ENCODE peak calls at places on chromosomes 6 and 20, in eight cellular contexts. One of them, this sample, is unnamed.
A peak's percentile ranks its signal among the peaks of the same experiment; 100 is the strongest.

GRCh38 chr20:3869839-3870634 is 19.1 kb upstream of the PANK2 start:
- DNase-seq in heart right ventricle: no peak
- DNase-seq in Calu3: no peak
- DNase-seq in mucosa of descending colon: no peak
- DNase-seq in GM13977: no peak
- DNase-seq in cardiac muscle cell: no peak
- DNase-seq in astrocyte of the spinal cord: no peak
- DNase-seq in fibroblast of villous mesenchyme: no peak
- DNase-seq in this sample: no peak

GRCh38 chr6:40779399-40779798 is 192.2 kb upstream of the LRFN2 start:
- DNase-seq in cardiac muscle cell: no peak
- DNase-seq in Calu3: no peak
- DNase-seq in GM13977: no peak
- DNase-seq in astrocyte of the spinal cord: peak; percentile 50
- DNase-seq in heart right ventricle: no peak
- DNase-seq in fibroblast of villous mesenchyme: peak; percentile 22
- DNase-seq in mucosa of descending colon: no peak
- DNase-seq in this sample: peak; percentile 21

GRCh38 chr20:55067158-55067825 is 591.9 kb downstream of the DOK5 start:
- DNase-seq in fibroblast of villous mesenchyme: no peak
- DNase-seq in GM13977: no peak
- DNase-seq in Calu3: no peak
- DNase-seq in mucosa of descending colon: no peak
- DNase-seq in heart right ventricle: no peak
- DNase-seq in astrocyte of the spinal cord: peak; percentile 6
- DNase-seq in cardiac muscle cell: no peak
- DNase-seq in this sample: no peak

GRCh38 chr6:89032599-89032998 is 48.0 kb upstream of the PNRC1 start:
- DNase-seq in mucosa of descending colon: no peak
- DNase-seq in heart right ventricle: no peak
- DNase-seq in cardiac muscle cell: peak; percentile 56
- DNase-seq in fibroblast of villous mesenchyme: peak; percentile 35
- DNase-seq in Calu3: no peak
- DNase-seq in astrocyte of the spinal cord: no peak
- DNase-seq in GM13977: no peak
- DNase-seq in this sample: no peak

GRCh38 chr6:155406801-155407200 is 48.8 kb downstream of the NOX3 start:
- DNase-seq in cardiac muscle cell: no peak
- DNase-seq in Calu3: no peak
- DNase-seq in astrocyte of the spinal cord: no peak
- DNase-seq in mucosa of descending colon: no peak
- DNase-seq in fibroblast of villous mesenchyme: no peak
- DNase-seq in GM13977: no peak
- DNase-seq in heart right ventricle: no peak
- DNase-seq in this sample: no peak

GRCh38 chr6:148747145-148747492 is 289 bp downstream of the UST start:
- DNase-seq in mucosa of descending colon: peak; percentile 56
- DNase-seq in Calu3: peak; percentile 10
- DNase-seq in heart right ventricle: peak; percentile 30
- DNase-seq in GM13977: peak; percentile 33
- DNase-seq in fibroblast of villous mesenchyme: peak; percentile 50
- DNase-seq in cardiac muscle cell: peak; percentile 72
- DNase-seq in astrocyte of the spinal cord: peak; percentile 66
- DNase-seq in this sample: no peak

GRCh38 chr20:13552061-13552460 is 86.7 kb downstream of the TASP1 start:
- DNase-seq in cardiac muscle cell: no peak
- DNase-seq in fibroblast of villous mesenchyme: no peak
- DNase-seq in heart right ventricle: no peak
- DNase-seq in GM13977: no peak
- DNase-seq in astrocyte of the spinal cord: peak; percentile 4
- DNase-seq in Calu3: no peak
- DNase-seq in mucosa of descending colon: no peak
- DNase-seq in this sample: no peak

GRCh38 chr20:38293490-38294333 is 10.2 kb upstream of the BPI start:
- DNase-seq in GM13977: no peak
- DNase-seq in astrocyte of the spinal cord: no peak
- DNase-seq in cardiac muscle cell: peak; percentile 16
- DNase-seq in mucosa of descending colon: no peak
- DNase-seq in heart right ventricle: no peak
- DNase-seq in Calu3: peak; percentile 68
- DNase-seq in fibroblast of villous mesenchyme: no peak
- DNase-seq in this sample: no peak

GRCh38 chr20:36314734-36315544 is 8.8 kb downstream of the DLGAP4 start:
- DNase-seq in fibroblast of villous mesenchyme: no peak
- DNase-seq in GM13977: no peak
- DNase-seq in heart right ventricle: no peak
- DNase-seq in mucosa of descending colon: no peak
- DNase-seq in Calu3: no peak
- DNase-seq in astrocyte of the spinal cord: no peak
- DNase-seq in cardiac muscle cell: no peak
- DNase-seq in this sample: no peak

GRCh38 chr20:63704749-63705117 is 3.0 kb downstream of the ARFRP1 start:
- DNase-seq in heart right ventricle: no peak
- DNase-seq in cardiac muscle cell: no peak
- DNase-seq in astrocyte of the spinal cord: no peak
- DNase-seq in GM13977: no peak
- DNase-seq in mucosa of descending colon: no peak
- DNase-seq in fibroblast of villous mesenchyme: no peak
- DNase-seq in Calu3: no peak
- DNase-seq in this sample: no peak

GRCh38 chr6:124297507-124297906 is 493.8 kb downstream of the NKAIN2 start:
- DNase-seq in Calu3: peak; percentile 2
- DNase-seq in heart right ventricle: no peak
- DNase-seq in cardiac muscle cell: no peak
- DNase-seq in GM13977: no peak
- DNase-seq in astrocyte of the spinal cord: no peak
- DNase-seq in fibroblast of villous mesenchyme: no peak
- DNase-seq in mucosa of descending colon: no peak
- DNase-seq in this sample: no peak

GRCh38 chr20:24502184-24502583 is 32.8 kb downstream of the SYNDIG1 start:
- DNase-seq in heart right ventricle: no peak
- DNase-seq in GM13977: no peak
- DNase-seq in Calu3: no peak
- DNase-seq in mucosa of descending colon: no peak
- DNase-seq in fibroblast of villous mesenchyme: peak; percentile 15
- DNase-seq in cardiac muscle cell: peak; percentile 58
- DNase-seq in astrocyte of the spinal cord: peak; percentile 91
- DNase-seq in this sample: no peak

GRCh38 chr6:5782783-5783567 is 223.8 kb downstream of the NRN1 start:
- DNase-seq in fibroblast of villous mesenchyme: no peak
- DNase-seq in GM13977: no peak
- DNase-seq in heart right ventricle: peak; percentile 61
- DNase-seq in Calu3: peak; percentile 7
- DNase-seq in cardiac muscle cell: no peak
- DNase-seq in astrocyte of the spinal cord: peak; percentile 26
- DNase-seq in mucosa of descending colon: peak; percentile 96
- DNase-seq in this sample: no peak

GRCh38 chr6:105015482-105015881 is 58.6 kb downstream of the LIN28B start:
- DNase-seq in cardiac muscle cell: peak; percentile 19
- DNase-seq in fibroblast of villous mesenchyme: peak; percentile 57
- DNase-seq in astrocyte of the spinal cord: peak; percentile 67
- DNase-seq in GM13977: no peak
- DNase-seq in mucosa of descending colon: no peak
- DNase-seq in Calu3: no peak
- DNase-seq in heart right ventricle: no peak
- DNase-seq in this sample: no peak

GRCh38 chr6:499617-500016 is 108.1 kb downstream of the IRF4 start:
- DNase-seq in astrocyte of the spinal cord: no peak
- DNase-seq in GM13977: peak; percentile 52
- DNase-seq in fibroblast of villous mesenchyme: no peak
- DNase-seq in cardiac muscle cell: no peak
- DNase-seq in heart right ventricle: no peak
- DNase-seq in Calu3: no peak
- DNase-seq in mucosa of descending colon: no peak
- DNase-seq in this sample: no peak

GRCh38 chr6:140051521-140052455 is 677.3 kb upstream of the CITED2 start:
- DNase-seq in Calu3: no peak
- DNase-seq in astrocyte of the spinal cord: peak; percentile 88
- DNase-seq in GM13977: no peak
- DNase-seq in fibroblast of villous mesenchyme: peak; percentile 97
- DNase-seq in mucosa of descending colon: no peak
- DNase-seq in cardiac muscle cell: peak; percentile 89
- DNase-seq in heart right ventricle: no peak
- DNase-seq in this sample: peak; percentile 96

GRCh38 chr20:62143976-62144825 is 632 bp downstream of the SS18L1 start:
- DNase-seq in heart right ventricle: peak; percentile 60
- DNase-seq in Calu3: peak; percentile 75
- DNase-seq in mucosa of descending colon: peak; percentile 76
- DNase-seq in fibroblast of villous mesenchyme: peak; percentile 78
- DNase-seq in cardiac muscle cell: peak; percentile 74
- DNase-seq in GM13977: peak; percentile 80
- DNase-seq in astrocyte of the spinal cord: peak; percentile 57
- DNase-seq in this sample: no peak

GRCh38 chr6:12576389-12576788 is 140.2 kb upstream of the PHACTR1 start:
- DNase-seq in mucosa of descending colon: no peak
- DNase-seq in astrocyte of the spinal cord: peak; percentile 46
- DNase-seq in GM13977: no peak
- DNase-seq in heart right ventricle: no peak
- DNase-seq in fibroblast of villous mesenchyme: peak; percentile 60
- DNase-seq in cardiac muscle cell: peak; percentile 66
- DNase-seq in Calu3: no peak
- DNase-seq in this sample: no peak

GRCh38 chr20:9515761-9516657 is 1.6 kb downstream of the LAMP5 start:
- DNase-seq in cardiac muscle cell: peak; percentile 41
- DNase-seq in fibroblast of villous mesenchyme: no peak
- DNase-seq in GM13977: no peak
- DNase-seq in astrocyte of the spinal cord: no peak
- DNase-seq in heart right ventricle: peak; percentile 29
- DNase-seq in mucosa of descending colon: no peak
- DNase-seq in Calu3: peak; percentile 10
- DNase-seq in this sample: no peak

GRCh38 chr6:56540950-56541600 is 101.6 kb downstream of the DST start:
- DNase-seq in Calu3: no peak
- DNase-seq in GM13977: no peak
- DNase-seq in heart right ventricle: no peak
- DNase-seq in fibroblast of villous mesenchyme: peak; percentile 47
- DNase-seq in astrocyte of the spinal cord: no peak
- DNase-seq in mucosa of descending colon: no peak
- DNase-seq in cardiac muscle cell: no peak
- DNase-seq in this sample: no peak

GRCh38 chr20:39036011-39036410 is 73.9 kb downstream of the DHX35 start:
- DNase-seq in astrocyte of the spinal cord: peak; percentile 34
- DNase-seq in cardiac muscle cell: no peak
- DNase-seq in Calu3: no peak
- DNase-seq in heart right ventricle: no peak
- DNase-seq in GM13977: no peak
- DNase-seq in mucosa of descending colon: no peak
- DNase-seq in fibroblast of villous mesenchyme: no peak
- DNase-seq in this sample: no peak

GRCh38 chr20:35972445-35972844 is 4.1 kb downstream of the CNBD2 start:
- DNase-seq in heart right ventricle: no peak
- DNase-seq in Calu3: no peak
- DNase-seq in fibroblast of villous mesenchyme: peak; percentile 46
- DNase-seq in astrocyte of the spinal cord: peak; percentile 23
- DNase-seq in cardiac muscle cell: no peak
- DNase-seq in GM13977: no peak
- DNase-seq in mucosa of descending colon: no peak
- DNase-seq in this sample: no peak

DNA sequence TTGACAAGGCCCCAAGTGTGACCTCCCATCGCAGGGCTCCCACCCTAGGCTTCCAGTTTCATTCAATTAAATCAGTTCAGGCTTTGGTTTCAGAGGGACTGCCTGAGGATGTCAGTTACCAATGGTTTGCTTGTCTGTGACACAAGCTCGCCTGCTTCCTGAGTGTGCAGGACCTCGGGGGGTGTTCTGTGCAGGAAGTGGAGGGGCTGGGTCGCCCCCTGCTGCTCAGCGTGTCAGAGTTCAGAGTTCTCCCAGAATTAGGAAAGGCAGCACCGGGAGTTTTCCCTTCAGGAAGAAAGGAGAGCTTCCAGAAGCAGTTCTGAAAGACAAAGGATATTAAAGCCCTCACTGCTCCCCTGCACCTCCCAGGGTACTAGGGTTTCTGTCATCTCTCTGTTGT is 50.8 kb upstream of the TGM3 start:
- DNase-seq in Calu3: no peak
- DNase-seq in GM13977: no peak
- DNase-seq in heart right ventricle: no peak
- DNase-seq in mucosa of descending colon: no peak
- DNase-seq in cardiac muscle cell: no peak
- DNase-seq in astrocyte of the spinal cord: no peak
- DNase-seq in fibroblast of villous mesenchyme: no peak
- DNase-seq in this sample: no peak
- TF ChIP-seq CTCF in Calu3: no peak
- TF ChIP-seq CTCF in GM13977: no peak
- TF ChIP-seq CTCF in heart right ventricle: no peak
- TF ChIP-seq CTCF in mucosa of descending colon: no peak
- TF ChIP-seq CTCF in cardiac muscle cell: no peak
- TF ChIP-seq CTCF in astrocyte of the spinal cord: no peak
- TF ChIP-seq CTCF in fibroblast of villous mesenchyme: no peak
- TF ChIP-seq CTCF in this sample: no peak

GRCh38 chr6:170584181-170584953 is at the start of gene PDCD2:
- DNase-seq in fibroblast of villous mesenchyme: peak; percentile 86
- DNase-seq in cardiac muscle cell: peak; percentile 93
- DNase-seq in mucosa of descending colon: peak; percentile 95
- DNase-seq in astrocyte of the spinal cord: peak; percentile 88
- DNase-seq in Calu3: peak; percentile 87
- DNase-seq in GM13977: peak; percentile 97
- DNase-seq in heart right ventricle: peak; percentile 93
- DNase-seq in this sample: peak; percentile 26
- TF ChIP-seq CTCF in fibroblast of villous mesenchyme: no peak
- TF ChIP-seq CTCF in cardiac muscle cell: no peak
- TF ChIP-seq CTCF in mucosa of descending colon: no peak
- TF ChIP-seq CTCF in astrocyte of the spinal cord: no peak
- TF ChIP-seq CTCF in Calu3: no peak
- TF ChIP-seq CTCF in GM13977: no peak
- TF ChIP-seq CTCF in heart right ventricle: no peak
- TF ChIP-seq CTCF in this sample: no peak

DNA sequence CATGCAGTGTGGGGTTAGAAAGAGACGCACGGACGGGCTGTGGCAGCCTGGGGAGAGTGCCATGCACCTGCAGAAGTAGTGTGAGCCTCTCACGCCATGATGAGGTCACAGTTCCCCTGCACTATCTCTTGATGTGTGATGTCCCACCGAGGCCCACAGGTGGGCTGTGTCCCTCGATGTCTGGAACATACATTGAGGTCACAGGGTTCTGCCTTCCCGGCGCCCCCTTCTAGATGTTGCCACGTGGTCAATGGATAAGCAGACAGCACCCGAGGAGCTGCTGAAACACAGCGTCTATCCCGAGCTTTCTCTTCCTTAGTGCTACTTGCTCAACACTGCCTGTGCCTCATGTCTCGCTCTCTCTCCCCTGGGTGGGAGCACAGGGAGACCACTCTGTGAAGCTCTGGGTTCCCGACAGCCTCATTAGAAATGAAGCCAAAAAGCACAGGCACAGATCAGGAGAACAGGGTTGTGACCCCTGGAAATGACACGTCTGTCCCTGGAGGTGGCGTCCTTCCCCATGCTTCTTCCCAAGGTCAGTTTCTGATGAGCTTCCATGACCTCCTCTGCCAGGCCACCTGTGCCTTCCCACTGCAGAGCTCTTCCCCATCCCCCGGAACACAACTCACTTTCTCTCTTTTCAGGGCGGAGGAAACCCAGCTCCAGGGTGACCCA is 85.6 kb upstream of the RPS6KA2 start:
- DNase-seq in cardiac muscle cell: no peak
- DNase-seq in GM13977: no peak
- DNase-seq in Calu3: no peak
- DNase-seq in mucosa of descending colon: no peak
- DNase-seq in heart right ventricle: no peak
- DNase-seq in astrocyte of the spinal cord: no peak
- DNase-seq in fibroblast of villous mesenchyme: no peak
- DNase-seq in this sample: no peak
- TF ChIP-seq CTCF in cardiac muscle cell: no peak
- TF ChIP-seq CTCF in GM13977: no peak
- TF ChIP-seq CTCF in Calu3: no peak
- TF ChIP-seq CTCF in mucosa of descending colon: no peak
- TF ChIP-seq CTCF in heart right ventricle: no peak
- TF ChIP-seq CTCF in astrocyte of the spinal cord: no peak
- TF ChIP-seq CTCF in fibroblast of villous mesenchyme: no peak
- TF ChIP-seq CTCF in this sample: no peak

GRCh38 chr20:59515013-59515905 is 89.1 kb upstream of the PHACTR3 start:
- DNase-seq in Calu3: peak; percentile 89
- DNase-seq in heart right ventricle: peak; percentile 73
- DNase-seq in GM13977: no peak
- DNase-seq in fibroblast of villous mesenchyme: peak; percentile 47
- DNase-seq in cardiac muscle cell: peak; percentile 66
- DNase-seq in mucosa of descending colon: peak; percentile 78
- DNase-seq in astrocyte of the spinal cord: peak; percentile 38
- DNase-seq in this sample: no peak
- TF ChIP-seq CTCF in Calu3: peak; percentile 94
- TF ChIP-seq CTCF in heart right ventricle: peak; percentile 78
- TF ChIP-seq CTCF in GM13977: peak; percentile 19
- TF ChIP-seq CTCF in fibroblast of villous mesenchyme: peak; percentile 80
- TF ChIP-seq CTCF in cardiac muscle cell: peak; percentile 86
- TF ChIP-seq CTCF in mucosa of descending colon: peak; percentile 72
- TF ChIP-seq CTCF in astrocyte of the spinal cord: peak; percentile 82
- TF ChIP-seq CTCF in this sample: peak; percentile 55